ENCODE peak calls at places on chromosomes 4 and X, in six cellular contexts. D is pancreas; U is kidney; O is lung; M is testis; R is CD4-positive, alpha-beta T cell. S is an unnamed sample.
A peak's percentile ranks its signal among the peaks of the same experiment; 100 is the strongest.

GRCh38 chr4:38109896-38110295 is 149.7 kb downstream of the PTTG2 start:
- DNase-seq in M (peak; percentile 46), R (no peak), O (no peak), D (no peak), U (no peak), S (no peak)

GRCh38 chr4:90958256-90958895 is 831.2 kb downstream of the CCSER1 start:
- DNase-seq in R (no peak), D (no peak), M (no peak), O (no peak), U (no peak), S (no peak)

GRCh38 chrX:65871671-65872311 is 168.1 kb downstream of the VSIG4 start:
- DNase-seq in R (no peak), U (no peak), D (no peak), M (peak; percentile 15), O (no peak), S (no peak)

GRCh38 chrX:24733111-24733510 is 39.4 kb downstream of the POLA1 start:
- DNase-seq in M (no peak), O (no peak), D (no peak), R (no peak), U (no peak), S (no peak)

GRCh38 chrX:138925330-138925729 is 213.8 kb upstream of the FGF13 start:
- DNase-seq in U (no peak), R (no peak), D (no peak), M (no peak), O (no peak), S (no peak)

GRCh38 chr4:92305148-92305877 is 1.5 kb downstream of the GRID2 start:
- DNase-seq in R (no peak), O (peak; percentile 28), U (peak; percentile 78), D (peak; percentile 78), M (peak; percentile 71), S (peak; percentile 77)

GRCh38 chr4:20506827-20507226 is 193.4 kb upstream of the PACRGL start:
- DNase-seq in D (no peak), U (no peak), R (no peak), O (no peak), M (no peak), S (no peak)

GRCh38 chrX:23035493-23035892 is 35.7 kb downstream of the DDX53 start:
- DNase-seq in U (no peak), D (no peak), R (no peak), O (no peak), M (no peak), S (no peak)

GRCh38 chrX:107673933-107674479 is 45.7 kb downstream of the PRPS1 start:
- DNase-seq in O (peak; percentile 88), D (no peak), U (peak; percentile 96), R (peak; percentile 81), M (peak; percentile 79), S (peak; percentile 95)

GRCh38 chr4:138010639-138011038 is 231.5 kb downstream of the SLC7A11 start:
- DNase-seq in U (no peak), R (no peak), O (no peak), M (no peak), D (no peak), S (no peak)

GRCh38 chr4:70280567-70280966 is 38.2 kb downstream of the CSN3 start:
- DNase-seq in O (peak; percentile 42), U (no peak), M (no peak), R (no peak), D (no peak), S (no peak)

GRCh38 chr4:69116645-69117321 is 20.5 kb downstream of the UGT2B7 start:
- DNase-seq in D (no peak), M (no peak), O (no peak), U (no peak), R (no peak), S (no peak)

GRCh38 chrX:113019958-113020357 is 179.3 kb upstream of the AMOT start:
- DNase-seq in D (no peak), M (no peak), U (no peak), O (no peak), R (no peak), S (no peak)

GRCh38 chr4:155666701-155667537 is at the start of gene GUCY1A1:
- DNase-seq in O (peak; percentile 64), U (peak; percentile 74), M (peak; percentile 31), D (peak; percentile 80), R (peak; percentile 32), S (peak; percentile 85)

GRCh38 chr4:70844180-70844579 is 4.5 kb upstream of the GRSF1 start:
- DNase-seq in R (no peak), O (no peak), U (no peak), M (no peak), D (no peak), S (no peak)

GRCh38 chrX:101973066-101973465 is 41.2 kb upstream of the ZMAT1 start:
- DNase-seq in O (no peak), D (no peak), U (no peak), M (no peak), R (no peak), S (no peak)

GRCh38 chr4:72383439-72383838 is 185.6 kb downstream of the ADAMTS3 start:
- DNase-seq in D (no peak), R (no peak), M (no peak), U (no peak), O (no peak), S (no peak)

GRCh38 chr4:2445130-2445529 is 23.8 kb upstream of the RNF4 start:
- DNase-seq in O (no peak), D (no peak), U (peak; percentile 44), R (no peak), M (no peak), S (no peak)

GRCh38 chr4:60805500-60806313 is 394.4 kb upstream of the ADGRL3 start:
- DNase-seq in O (no peak), M (peak; percentile 40), R (no peak), U (no peak), D (no peak), S (no peak)

GRCh38 chr4:3283483-3283882 is 9.3 kb upstream of the RGS12 start:
- DNase-seq in D (no peak), U (no peak), O (no peak), M (no peak), R (no peak), S (peak; percentile 55)

GRCh38 chr4:1500231-1500965 is 94.2 kb upstream of the NKX1-1 start:
- DNase-seq in M (no peak), R (peak; percentile 28), U (peak; percentile 62), O (no peak), D (no peak), S (no peak)

GRCh38 chrX:41010188-41010846 is 74.9 kb upstream of the USP9X start:
- DNase-seq in U (peak; percentile 94), D (peak; percentile 67), R (no peak), O (peak; percentile 82), M (peak; percentile 83), S (peak; percentile 85)

GRCh38 chr4:152640058-152640921 is 39.5 kb downstream of the TMEM154 start:
- DNase-seq in U (no peak), D (no peak), R (no peak), M (peak; percentile 30), O (no peak), S (no peak)
- TF ChIP-seq CTCF in U (peak; percentile 31), D (peak; percentile 51), R (peak; percentile 87), M (peak; percentile 75), O (peak; percentile 14), S (peak; percentile 48)

DNA sequence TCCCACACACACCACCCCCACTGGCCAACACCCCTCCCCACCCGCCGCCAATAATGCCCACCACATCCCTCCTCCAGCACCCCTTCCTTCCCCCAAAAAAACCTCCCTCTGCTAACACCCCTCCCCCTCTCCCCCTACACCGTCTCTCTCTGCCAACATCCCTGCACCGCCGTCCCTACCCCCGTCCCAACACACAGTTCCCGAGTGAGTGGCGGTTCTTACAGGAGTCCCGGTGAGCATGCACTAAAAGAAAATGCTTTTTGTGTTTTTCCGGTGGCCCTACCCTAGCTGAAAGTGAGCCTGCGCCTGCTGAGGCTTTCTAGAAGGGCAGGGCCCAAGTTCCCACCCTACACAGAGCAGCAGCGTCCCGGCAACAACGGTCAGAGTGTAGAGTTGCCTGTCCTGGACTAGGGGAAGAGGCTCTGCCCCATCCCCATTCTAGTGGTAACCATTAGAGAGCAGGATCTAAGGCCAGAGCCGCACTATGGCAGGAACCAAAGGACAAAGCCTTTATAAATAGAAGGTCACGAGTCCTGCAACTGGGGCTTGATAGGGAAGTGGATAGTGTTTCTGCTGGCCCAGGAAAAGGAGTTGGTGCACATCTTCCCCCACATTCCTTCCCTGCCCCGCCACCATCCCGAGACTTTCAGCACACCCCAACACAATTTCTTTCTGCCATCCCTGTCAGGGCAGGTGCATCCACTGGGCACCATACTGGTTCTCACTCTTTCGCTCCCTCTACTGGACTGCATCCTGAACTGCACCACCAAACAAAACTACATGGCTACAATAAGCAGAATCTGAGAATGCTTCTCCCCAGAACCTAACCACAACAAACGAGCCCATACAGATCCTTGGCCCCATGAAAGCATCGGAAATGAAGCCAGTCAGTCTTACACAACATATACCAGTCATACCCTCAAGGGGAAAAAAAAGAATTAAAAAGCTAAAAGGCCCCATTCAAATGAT is 78.1 kb upstream of the PAGE3 start:
- DNase-seq in O (no peak), R (no peak), D (no peak), M (peak; percentile 33), U (no peak), S (no peak)
- TF ChIP-seq CTCF in O (no peak), R (peak; percentile 43), D (peak; percentile 46), M (peak; percentile 43), U (peak; percentile 47), S (peak; percentile 20)

DNA sequence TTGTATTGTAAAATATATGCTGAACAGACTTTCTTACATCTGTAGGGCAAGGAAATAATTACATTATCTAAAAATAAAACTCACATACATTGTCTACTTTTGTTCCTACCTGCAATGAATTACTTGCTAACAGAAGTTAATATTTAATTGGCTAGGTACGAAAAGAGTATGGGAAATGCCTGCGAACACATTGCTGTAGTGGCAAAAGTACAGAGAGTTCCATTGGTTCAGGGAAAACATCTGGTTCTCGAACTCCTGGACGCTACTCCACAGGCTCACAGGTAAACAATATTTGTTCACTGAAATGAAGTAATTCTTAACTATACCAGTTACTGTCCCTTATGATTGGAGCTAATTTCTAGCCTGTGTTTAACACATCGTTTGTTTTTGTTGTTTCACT is 837.5 kb downstream of the ADGRL3 start:
- DNase-seq in U (no peak), O (no peak), M (no peak), R (no peak), D (no peak), S (no peak)
- TF ChIP-seq CTCF in U (no peak), O (no peak), M (no peak), R (no peak), D (no peak), S (no peak)

GRCh38 chr4:80220711-80221110 is 23.4 kb downstream of the PRDM8 start:
- DNase-seq in O (no peak), R (no peak), U (no peak), M (no peak), D (no peak), S (no peak)

GRCh38 chr4:80225628-80226027 is 28.3 kb downstream of the PRDM8 start:
- DNase-seq in O (no peak), R (no peak), U (no peak), D (no peak), M (no peak), S (no peak)

GRCh38 chr4:80219301-80220025 is 22.2 kb downstream of the PRDM8 start:
- DNase-seq in D (no peak), M (no peak), O (no peak), U (no peak), R (no peak), S (no peak)

GRCh38 chr4:80216100-80216761 is 18.9 kb downstream of the PRDM8 start:
- DNase-seq in U (no peak), M (no peak), O (no peak), D (no peak), R (no peak), S (no peak)

DNA sequence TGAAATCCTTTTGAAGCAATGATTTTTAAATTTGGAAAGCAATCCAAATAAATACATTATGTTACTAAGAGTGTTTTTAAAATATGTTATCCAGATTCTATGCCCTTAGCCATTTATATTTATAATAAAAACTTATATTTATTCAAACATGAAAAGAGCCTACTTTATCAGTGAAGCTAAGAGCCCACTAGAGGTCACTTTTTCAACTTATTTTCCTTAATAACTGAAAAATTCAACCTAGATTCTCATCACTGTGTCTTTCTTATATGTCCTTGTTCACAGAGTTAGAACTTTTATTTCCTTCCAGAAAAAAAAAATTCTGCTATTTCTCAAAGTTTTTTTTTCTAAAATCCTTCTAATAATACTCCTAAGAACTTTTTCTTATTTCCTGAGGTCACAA is 23.9 kb downstream of the PRDM8 start:
- DNase-seq in R (no peak), O (no peak), D (no peak), U (no peak), M (no peak), S (no peak)
- TF ChIP-seq CTCF in R (peak; percentile 21), O (no peak), D (no peak), U (peak; percentile 8), M (peak; percentile 35), S (no peak)